ENCODE peak calls at places on chromosomes 11 and 22, in six cellular contexts. One of them, this sample, is unnamed.

GRCh38 chr11:8387693-8388092 is 124.0 kb upstream of the LMO1 start:
- DNase-seq in ovary: no peak
- DNase-seq in IMR-90: no peak
- DNase-seq in lower lobe of right lung: no peak
- DNase-seq in transverse colon: no peak
- DNase-seq in adipocyte: no peak
- DNase-seq in this sample: no peak

GRCh38 chr11:9461760-9462134 is 935 bp downstream of the ZNF143 start:
- DNase-seq in ovary: no peak
- DNase-seq in IMR-90: peak
- DNase-seq in lower lobe of right lung: no peak
- DNase-seq in transverse colon: no peak
- DNase-seq in adipocyte: peak
- DNase-seq in this sample: no peak

GRCh38 chr11:126514061-126514713 is 158.7 kb downstream of the ST3GAL4 start:
- DNase-seq in ovary: no peak
- DNase-seq in IMR-90: no peak
- DNase-seq in lower lobe of right lung: no peak
- DNase-seq in transverse colon: no peak
- DNase-seq in adipocyte: peak
- DNase-seq in this sample: peak

GRCh38 chr11:72740060-72740424 is 12.2 kb downstream of the ARAP1 start:
- DNase-seq in ovary: no peak
- DNase-seq in IMR-90: no peak
- DNase-seq in lower lobe of right lung: no peak
- DNase-seq in transverse colon: no peak
- DNase-seq in adipocyte: no peak
- DNase-seq in this sample: no peak

GRCh38 chr11:119592642-119593041 is 136.4 kb downstream of the NECTIN1 start:
- DNase-seq in ovary: no peak
- DNase-seq in IMR-90: no peak
- DNase-seq in lower lobe of right lung: no peak
- DNase-seq in transverse colon: no peak
- DNase-seq in adipocyte: no peak
- DNase-seq in this sample: no peak

GRCh38 chr22:38868886-38869381 is 3.1 kb downstream of the CBX6 start:
- DNase-seq in ovary: peak
- DNase-seq in IMR-90: peak
- DNase-seq in lower lobe of right lung: peak
- DNase-seq in transverse colon: peak
- DNase-seq in adipocyte: peak
- DNase-seq in this sample: peak

GRCh38 chr22:24380220-24381218 is 46.9 kb upstream of the ADORA2A start:
- DNase-seq in ovary: no peak
- DNase-seq in IMR-90: no peak
- DNase-seq in lower lobe of right lung: no peak
- DNase-seq in transverse colon: no peak
- DNase-seq in adipocyte: no peak
- DNase-seq in this sample: no peak

GRCh38 chr11:1572200-1573076 is at the start of gene DUSP8:
- DNase-seq in ovary: peak
- DNase-seq in IMR-90: peak
- DNase-seq in lower lobe of right lung: peak
- DNase-seq in transverse colon: peak
- DNase-seq in adipocyte: peak
- DNase-seq in this sample: peak

GRCh38 chr11:130612291-130612802 is 163.9 kb downstream of the ADAMTS15 start:
- DNase-seq in ovary: no peak
- DNase-seq in IMR-90: peak
- DNase-seq in lower lobe of right lung: no peak
- DNase-seq in transverse colon: no peak
- DNase-seq in adipocyte: peak
- DNase-seq in this sample: no peak

GRCh38 chr22:41501209-41501608 is 32.3 kb downstream of the ACO2 start:
- DNase-seq in ovary: no peak
- DNase-seq in IMR-90: no peak
- DNase-seq in lower lobe of right lung: no peak
- DNase-seq in transverse colon: no peak
- DNase-seq in adipocyte: no peak
- DNase-seq in this sample: no peak

GRCh38 chr11:88523362-88524028 is 186.0 kb upstream of the CTSC start:
- DNase-seq in ovary: no peak
- DNase-seq in IMR-90: peak
- DNase-seq in lower lobe of right lung: no peak
- DNase-seq in transverse colon: no peak
- DNase-seq in adipocyte: peak
- DNase-seq in this sample: no peak

GRCh38 chr22:37745548-37746365 is 48.9 kb downstream of the TRIOBP start:
- DNase-seq in ovary: peak
- DNase-seq in IMR-90: peak
- DNase-seq in lower lobe of right lung: peak
- DNase-seq in transverse colon: peak
- DNase-seq in adipocyte: peak
- DNase-seq in this sample: peak

GRCh38 chr11:126511475-126512115 is 156.1 kb downstream of the ST3GAL4 start:
- DNase-seq in ovary: no peak
- DNase-seq in IMR-90: no peak
- DNase-seq in lower lobe of right lung: no peak
- DNase-seq in transverse colon: no peak
- DNase-seq in adipocyte: no peak
- DNase-seq in this sample: no peak

GRCh38 chr22:11613898-11614755 is 3913.9 kb upstream of the OR11H1 start:
- DNase-seq in ovary: no peak
- DNase-seq in IMR-90: no peak
- DNase-seq in lower lobe of right lung: no peak
- DNase-seq in transverse colon: no peak
- DNase-seq in adipocyte: no peak
- DNase-seq in this sample: no peak

GRCh38 chr11:113419426-113420003 is 31.9 kb downstream of the ANKK1 start:
- DNase-seq in ovary: no peak
- DNase-seq in IMR-90: no peak
- DNase-seq in lower lobe of right lung: no peak
- DNase-seq in transverse colon: no peak
- DNase-seq in adipocyte: no peak
- DNase-seq in this sample: no peak

GRCh38 chr22:48712558-48712957 is 1115.1 kb downstream of the BRD1 start:
- DNase-seq in ovary: no peak
- DNase-seq in IMR-90: no peak
- DNase-seq in lower lobe of right lung: no peak
- DNase-seq in transverse colon: no peak
- DNase-seq in adipocyte: no peak
- DNase-seq in this sample: peak

GRCh38 chr11:40384991-40385390 is 1074.5 kb downstream of the LRRC4C start:
- DNase-seq in ovary: no peak
- DNase-seq in IMR-90: peak
- DNase-seq in lower lobe of right lung: no peak
- DNase-seq in transverse colon: no peak
- DNase-seq in adipocyte: peak
- DNase-seq in this sample: no peak

GRCh38 chr11:35006389-35007128 is 90.1 kb downstream of the PDHX start:
- DNase-seq in ovary: no peak
- DNase-seq in IMR-90: peak
- DNase-seq in lower lobe of right lung: no peak
- DNase-seq in transverse colon: peak
- DNase-seq in adipocyte: no peak
- DNase-seq in this sample: no peak

GRCh38 chr11:88292156-88292844 is 45.2 kb downstream of the CTSC start:
- DNase-seq in ovary: peak
- DNase-seq in IMR-90: peak
- DNase-seq in lower lobe of right lung: no peak
- DNase-seq in transverse colon: peak
- DNase-seq in adipocyte: peak
- DNase-seq in this sample: no peak

GRCh38 chr11:94494200-94494545 is 389 bp downstream of the ANKRD49 start:
- DNase-seq in ovary: no peak
- DNase-seq in IMR-90: no peak
- DNase-seq in lower lobe of right lung: no peak
- DNase-seq in transverse colon: no peak
- DNase-seq in adipocyte: peak
- DNase-seq in this sample: no peak

GRCh38 chr11:94493443-94494199 is at the start of the genes ANKRD49 and MRE11:
- DNase-seq in ovary: peak
- DNase-seq in IMR-90: peak
- DNase-seq in lower lobe of right lung: peak
- DNase-seq in transverse colon: peak
- DNase-seq in adipocyte: peak
- DNase-seq in this sample: peak
- H3K4me3 ChIP-seq in ovary: peak
- H3K4me3 ChIP-seq in IMR-90: peak
- H3K4me3 ChIP-seq in lower lobe of right lung: peak
- H3K4me3 ChIP-seq in transverse colon: peak
- H3K4me3 ChIP-seq in adipocyte: peak
- H3K4me3 ChIP-seq in this sample: peak

DNA sequence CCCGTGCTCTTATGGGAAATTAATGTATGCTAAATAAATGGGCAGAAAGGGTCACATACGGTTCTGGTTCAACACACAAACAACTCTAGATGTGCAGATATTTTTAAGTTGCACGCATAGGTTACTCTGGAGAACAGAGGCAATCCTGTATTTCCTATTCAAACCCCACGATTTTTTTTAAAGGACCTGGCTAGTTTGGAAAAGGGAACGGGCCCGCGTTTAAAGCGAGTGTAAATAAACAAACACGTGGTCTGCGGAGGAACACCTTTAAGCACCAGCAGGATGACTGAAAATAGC is 550 bp downstream of the MRE11 start:
- DNase-seq in ovary: no peak
- DNase-seq in IMR-90: no peak
- DNase-seq in lower lobe of right lung: no peak
- DNase-seq in transverse colon: no peak
- DNase-seq in adipocyte: no peak
- DNase-seq in this sample: no peak
- H3K4me3 ChIP-seq in ovary: peak
- H3K4me3 ChIP-seq in IMR-90: peak
- H3K4me3 ChIP-seq in lower lobe of right lung: peak
- H3K4me3 ChIP-seq in transverse colon: peak
- H3K4me3 ChIP-seq in adipocyte: peak
- H3K4me3 ChIP-seq in this sample: peak

GRCh38 chr11:102229510-102230119 is 87.7 kb upstream of the BIRC3 start:
- DNase-seq in ovary: no peak
- DNase-seq in IMR-90: no peak
- DNase-seq in lower lobe of right lung: no peak
- DNase-seq in transverse colon: no peak
- DNase-seq in adipocyte: no peak
- DNase-seq in this sample: no peak

GRCh38 chr11:102223859-102224258 is 93.4 kb upstream of the BIRC3 start:
- DNase-seq in ovary: no peak
- DNase-seq in IMR-90: peak
- DNase-seq in lower lobe of right lung: no peak
- DNase-seq in transverse colon: no peak
- DNase-seq in adipocyte: peak
- DNase-seq in this sample: no peak

GRCh38 chr11:102230186-102230585 is 87.1 kb upstream of the BIRC3 start:
- DNase-seq in ovary: no peak
- DNase-seq in IMR-90: no peak
- DNase-seq in lower lobe of right lung: no peak
- DNase-seq in transverse colon: no peak
- DNase-seq in adipocyte: no peak
- DNase-seq in this sample: no peak

GRCh38 chr11:102226702-102227101 is 90.6 kb upstream of the BIRC3 start:
- DNase-seq in ovary: no peak
- DNase-seq in IMR-90: peak
- DNase-seq in lower lobe of right lung: no peak
- DNase-seq in transverse colon: no peak
- DNase-seq in adipocyte: peak
- DNase-seq in this sample: no peak

DNA sequence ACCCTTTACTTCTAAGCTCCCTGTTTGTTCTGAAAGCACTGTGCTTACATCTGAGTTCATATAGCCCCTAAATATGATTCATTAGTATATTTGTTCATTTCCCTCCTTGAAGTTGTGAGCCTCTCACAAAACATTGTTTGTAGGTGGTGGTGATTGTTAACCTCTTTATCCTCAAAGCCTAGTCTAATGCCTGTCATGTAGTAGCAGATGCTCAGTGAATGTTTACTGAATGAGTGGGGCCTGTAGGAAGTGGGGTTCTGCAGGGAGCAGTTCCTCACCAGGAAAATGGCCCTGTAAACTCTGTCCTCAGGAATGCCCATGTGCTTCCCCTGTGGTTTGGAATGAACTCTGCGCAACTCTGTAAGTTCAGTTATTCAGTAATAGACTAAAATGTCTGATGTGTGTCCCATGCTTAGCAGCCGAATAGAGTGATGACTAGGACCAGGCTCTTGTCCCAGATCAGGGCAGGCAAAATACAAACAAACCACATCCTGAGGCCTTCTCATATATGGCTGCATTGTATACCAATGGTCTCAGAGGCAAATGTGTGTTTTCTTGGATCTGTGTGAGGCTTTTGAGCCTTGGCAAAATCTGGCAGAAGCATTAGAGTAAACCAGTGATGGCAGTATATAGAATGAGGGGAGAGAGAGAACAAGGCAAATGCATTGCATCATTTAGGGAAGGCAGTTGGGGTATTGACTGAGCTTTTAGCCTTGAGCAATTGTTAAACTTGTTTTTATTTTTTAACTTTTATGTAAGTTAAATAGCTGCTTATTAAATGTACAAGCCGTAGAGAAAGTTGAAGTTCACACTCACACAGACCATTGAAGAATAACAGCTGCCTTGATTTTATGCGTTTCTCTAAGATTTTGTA is 91.4 kb upstream of the BIRC3 start:
- DNase-seq in ovary: no peak
- DNase-seq in IMR-90: peak
- DNase-seq in lower lobe of right lung: no peak
- DNase-seq in transverse colon: no peak
- DNase-seq in adipocyte: peak
- DNase-seq in this sample: no peak
- H3K4me3 ChIP-seq in ovary: no peak
- H3K4me3 ChIP-seq in IMR-90: peak
- H3K4me3 ChIP-seq in lower lobe of right lung: no peak
- H3K4me3 ChIP-seq in transverse colon: no peak
- H3K4me3 ChIP-seq in adipocyte: no peak
- H3K4me3 ChIP-seq in this sample: no peak

DNA sequence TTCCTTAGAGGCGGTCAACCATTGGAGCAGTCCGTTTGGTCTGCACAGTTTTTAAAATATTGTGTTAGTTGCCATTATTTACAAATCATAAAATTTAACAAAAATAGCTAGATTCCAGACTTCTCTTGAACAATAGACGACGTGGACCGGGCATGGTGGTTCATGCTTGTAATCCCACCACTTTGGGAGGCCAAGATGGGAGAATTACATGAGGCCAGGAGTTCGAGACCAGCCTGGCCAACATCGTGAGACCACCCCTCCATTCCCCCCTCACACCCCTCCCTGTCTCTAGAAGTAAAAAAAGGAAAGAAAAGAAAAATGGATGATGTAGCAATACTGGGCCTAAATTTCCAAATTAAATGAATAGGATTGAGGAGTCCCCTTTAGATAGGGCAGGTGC is 965 bp downstream of the SLC37A2 start:
- DNase-seq in ovary: no peak
- DNase-seq in IMR-90: no peak
- DNase-seq in lower lobe of right lung: no peak
- DNase-seq in transverse colon: no peak
- DNase-seq in adipocyte: no peak
- DNase-seq in this sample: no peak
- H3K4me3 ChIP-seq in ovary: no peak
- H3K4me3 ChIP-seq in IMR-90: no peak
- H3K4me3 ChIP-seq in lower lobe of right lung: peak
- H3K4me3 ChIP-seq in transverse colon: peak
- H3K4me3 ChIP-seq in adipocyte: peak
- H3K4me3 ChIP-seq in this sample: no peak

This sample was measured in aorta.